ENCODE peak calls at places on chromosomes 11 and 22, in seven cellular contexts. One of them, this sample, is unnamed.

GRCh38 chr11:23103403-23103802 is 243.1 kb upstream of the CCDC179 start:
- DNase-seq in H9: no peak
- DNase-seq in IMR-90: peak
- DNase-seq in suprapubic skin: no peak
- DNase-seq in RWPE1: no peak
- DNase-seq in AG09309: no peak
- DNase-seq in endothelial cell: no peak
- DNase-seq in this sample: no peak

GRCh38 chr11:61963282-61964057 is 4.0 kb downstream of the FTH1 start:
- DNase-seq in IMR-90: peak
- DNase-seq in RWPE1: no peak
- DNase-seq in AG09309: no peak
- DNase-seq in endothelial cell: no peak
- DNase-seq in H9: no peak
- DNase-seq in suprapubic skin: peak
- DNase-seq in this sample: no peak

GRCh38 chr11:64371201-64371600 is 12.2 kb downstream of the RPS6KA4 start:
- DNase-seq in suprapubic skin: no peak
- DNase-seq in endothelial cell: no peak
- DNase-seq in AG09309: no peak
- DNase-seq in H9: no peak
- DNase-seq in RWPE1: no peak
- DNase-seq in IMR-90: no peak
- DNase-seq in this sample: no peak

GRCh38 chr11:119352857-119353260 is 6.4 kb upstream of the MFRP start:
- DNase-seq in IMR-90: no peak
- DNase-seq in AG09309: no peak
- DNase-seq in H9: peak
- DNase-seq in RWPE1: no peak
- DNase-seq in suprapubic skin: no peak
- DNase-seq in endothelial cell: no peak
- DNase-seq in this sample: no peak

GRCh38 chr22:31118046-31118820 is 4.5 kb upstream of the INPP5J start:
- DNase-seq in H9: no peak
- DNase-seq in suprapubic skin: no peak
- DNase-seq in RWPE1: no peak
- DNase-seq in endothelial cell: no peak
- DNase-seq in IMR-90: no peak
- DNase-seq in AG09309: no peak
- DNase-seq in this sample: no peak

GRCh38 chr22:36930041-36930935 is 16.9 kb downstream of the CSF2RB start:
- DNase-seq in IMR-90: no peak
- DNase-seq in AG09309: no peak
- DNase-seq in suprapubic skin: no peak
- DNase-seq in RWPE1: no peak
- DNase-seq in endothelial cell: no peak
- DNase-seq in H9: peak
- DNase-seq in this sample: no peak

GRCh38 chr11:74312321-74312720 is 881 bp upstream of the P4HA3 start:
- DNase-seq in RWPE1: no peak
- DNase-seq in IMR-90: no peak
- DNase-seq in endothelial cell: no peak
- DNase-seq in AG09309: no peak
- DNase-seq in H9: no peak
- DNase-seq in suprapubic skin: no peak
- DNase-seq in this sample: no peak

GRCh38 chr11:116558504-116559252 is 214.1 kb downstream of the BUD13 start:
- DNase-seq in RWPE1: no peak
- DNase-seq in IMR-90: peak
- DNase-seq in AG09309: no peak
- DNase-seq in suprapubic skin: no peak
- DNase-seq in endothelial cell: no peak
- DNase-seq in H9: no peak
- DNase-seq in this sample: no peak

GRCh38 chr11:97739892-97740782 is 1280.6 kb upstream of the CNTN5 start:
- DNase-seq in H9: no peak
- DNase-seq in RWPE1: no peak
- DNase-seq in endothelial cell: no peak
- DNase-seq in suprapubic skin: no peak
- DNase-seq in AG09309: no peak
- DNase-seq in IMR-90: peak
- DNase-seq in this sample: no peak

GRCh38 chr22:19962246-19962908 is 20.8 kb upstream of the TXNRD2 start:
- DNase-seq in suprapubic skin: no peak
- DNase-seq in endothelial cell: peak
- DNase-seq in IMR-90: peak
- DNase-seq in AG09309: no peak
- DNase-seq in RWPE1: peak
- DNase-seq in H9: peak
- DNase-seq in this sample: no peak

GRCh38 chr22:36406139-36406538 is 18.4 kb upstream of the MYH9 start:
- DNase-seq in IMR-90: no peak
- DNase-seq in suprapubic skin: no peak
- DNase-seq in endothelial cell: no peak
- DNase-seq in RWPE1: no peak
- DNase-seq in AG09309: no peak
- DNase-seq in H9: no peak
- DNase-seq in this sample: no peak

GRCh38 chr11:80596291-80596810 is 1155.5 kb upstream of the TENM4 start:
- DNase-seq in AG09309: no peak
- DNase-seq in IMR-90: peak
- DNase-seq in suprapubic skin: no peak
- DNase-seq in RWPE1: no peak
- DNase-seq in H9: no peak
- DNase-seq in endothelial cell: no peak
- DNase-seq in this sample: no peak

GRCh38 chr11:68199295-68199987 is 13.7 kb downstream of the KMT5B start:
- DNase-seq in AG09309: no peak
- DNase-seq in endothelial cell: no peak
- DNase-seq in IMR-90: no peak
- DNase-seq in suprapubic skin: no peak
- DNase-seq in RWPE1: no peak
- DNase-seq in H9: no peak
- DNase-seq in this sample: no peak

GRCh38 chr11:65625628-65626342 is 10.2 kb downstream of the PCNX3 start:
- DNase-seq in endothelial cell: peak
- DNase-seq in IMR-90: no peak
- DNase-seq in RWPE1: no peak
- DNase-seq in H9: peak
- DNase-seq in suprapubic skin: no peak
- DNase-seq in AG09309: no peak
- DNase-seq in this sample: no peak

GRCh38 chr11:119101367-119101758 is 290 bp downstream of the DPAGT1 start:
- DNase-seq in endothelial cell: no peak
- DNase-seq in H9: peak
- DNase-seq in RWPE1: no peak
- DNase-seq in IMR-90: no peak
- DNase-seq in AG09309: no peak
- DNase-seq in suprapubic skin: no peak
- DNase-seq in this sample: no peak

GRCh38 chr22:21051145-21051835 is 5.5 kb downstream of the LRRC74B start:
- DNase-seq in RWPE1: no peak
- DNase-seq in suprapubic skin: no peak
- DNase-seq in endothelial cell: no peak
- DNase-seq in H9: no peak
- DNase-seq in AG09309: no peak
- DNase-seq in IMR-90: no peak
- DNase-seq in this sample: no peak

GRCh38 chr22:49568751-49569285 is 258.9 kb downstream of the BRD1 start:
- DNase-seq in AG09309: no peak
- DNase-seq in H9: peak
- DNase-seq in RWPE1: no peak
- DNase-seq in endothelial cell: no peak
- DNase-seq in suprapubic skin: peak
- DNase-seq in IMR-90: no peak
- DNase-seq in this sample: peak

GRCh38 chr11:16881074-16881709 is 133.0 kb downstream of the PLEKHA7 start:
- DNase-seq in endothelial cell: no peak
- DNase-seq in RWPE1: peak
- DNase-seq in suprapubic skin: no peak
- DNase-seq in H9: no peak
- DNase-seq in IMR-90: peak
- DNase-seq in AG09309: no peak
- DNase-seq in this sample: no peak

GRCh38 chr11:20021771-20022362 is 138.4 kb downstream of the DBX1 start:
- DNase-seq in suprapubic skin: no peak
- DNase-seq in IMR-90: no peak
- DNase-seq in RWPE1: no peak
- DNase-seq in AG09309: no peak
- DNase-seq in H9: peak
- DNase-seq in endothelial cell: no peak
- DNase-seq in this sample: no peak

GRCh38 chr11:19827399-19828135 is 114.9 kb downstream of the NAV2 start:
- DNase-seq in AG09309: no peak
- DNase-seq in H9: peak
- DNase-seq in IMR-90: no peak
- DNase-seq in suprapubic skin: no peak
- DNase-seq in endothelial cell: no peak
- DNase-seq in RWPE1: no peak
- DNase-seq in this sample: no peak

GRCh38 chr11:75820636-75821035 is 5.6 kb downstream of the UVRAG start:
- DNase-seq in suprapubic skin: no peak
- DNase-seq in RWPE1: no peak
- DNase-seq in H9: no peak
- DNase-seq in IMR-90: peak
- DNase-seq in AG09309: no peak
- DNase-seq in endothelial cell: no peak
- DNase-seq in this sample: no peak

GRCh38 chr22:49241174-49241851 is 586.4 kb downstream of the BRD1 start:
- DNase-seq in IMR-90: no peak
- DNase-seq in AG09309: no peak
- DNase-seq in H9: peak
- DNase-seq in RWPE1: no peak
- DNase-seq in endothelial cell: no peak
- DNase-seq in suprapubic skin: peak
- DNase-seq in this sample: no peak

GRCh38 chr22:50581950-50582561 is 593 bp downstream of the CHKB start:
- DNase-seq in endothelial cell: no peak
- DNase-seq in AG09309: no peak
- DNase-seq in IMR-90: no peak
- DNase-seq in suprapubic skin: no peak
- DNase-seq in H9: no peak
- DNase-seq in RWPE1: peak
- DNase-seq in this sample: no peak

GRCh38 chr11:118606157-118606843 is 1.1 kb upstream of the PHLDB1 start:
- DNase-seq in endothelial cell: no peak
- DNase-seq in AG09309: no peak
- DNase-seq in RWPE1: no peak
- DNase-seq in IMR-90: no peak
- DNase-seq in suprapubic skin: no peak
- DNase-seq in H9: no peak
- DNase-seq in this sample: no peak

DNA sequence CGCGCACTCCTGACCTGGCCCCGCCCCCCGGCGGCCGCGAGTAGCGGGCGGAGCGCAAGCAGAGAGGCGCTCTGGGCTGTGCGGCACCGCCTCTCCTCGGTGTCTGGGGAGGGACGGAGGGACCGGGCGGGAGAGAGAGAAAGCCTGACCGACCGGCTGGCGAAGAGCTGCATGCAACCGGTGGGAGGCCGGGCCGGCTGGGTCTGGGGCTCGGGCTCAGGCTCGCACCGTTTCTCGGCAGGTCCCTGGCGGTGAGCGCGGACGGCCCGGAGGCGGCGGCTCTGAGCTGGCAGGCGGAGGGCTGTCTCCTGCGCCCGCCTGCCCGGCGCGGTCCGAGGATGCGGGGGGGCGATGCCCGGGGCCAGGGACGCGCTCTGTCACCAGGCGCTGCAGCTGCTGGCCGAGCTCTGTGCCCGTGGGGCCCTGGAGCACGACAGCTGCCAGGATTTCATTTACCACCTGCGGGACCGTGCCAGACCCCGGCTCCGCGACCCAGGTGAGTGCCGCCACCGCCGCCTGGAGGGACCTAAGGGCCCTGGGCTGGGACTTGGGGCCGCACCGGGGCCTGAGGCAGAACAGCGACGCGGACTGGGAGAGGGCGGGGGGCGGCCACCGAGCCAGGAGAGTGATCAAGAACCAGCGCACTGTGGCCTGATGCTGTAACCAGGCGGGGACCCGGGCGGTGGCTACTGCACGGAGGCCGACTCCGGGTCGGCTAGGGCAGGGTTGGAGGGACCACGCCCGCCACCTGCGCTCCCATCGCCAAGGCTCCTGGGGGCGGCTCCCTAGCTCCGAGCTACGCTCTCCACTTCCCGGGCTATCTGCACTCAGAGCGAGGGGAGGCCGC is at the start of gene SYT9:
- DNase-seq in RWPE1: peak
- DNase-seq in IMR-90: no peak
- DNase-seq in H9: peak
- DNase-seq in endothelial cell: peak
- DNase-seq in suprapubic skin: peak
- DNase-seq in AG09309: no peak
- DNase-seq in this sample: peak
- TF ChIP-seq CTCF in RWPE1: no peak
- TF ChIP-seq CTCF in IMR-90: no peak
- TF ChIP-seq CTCF in H9: peak
- TF ChIP-seq CTCF in endothelial cell: no peak
- TF ChIP-seq CTCF in suprapubic skin: no peak
- TF ChIP-seq CTCF in AG09309: no peak
- TF ChIP-seq CTCF in this sample: no peak

DNA sequence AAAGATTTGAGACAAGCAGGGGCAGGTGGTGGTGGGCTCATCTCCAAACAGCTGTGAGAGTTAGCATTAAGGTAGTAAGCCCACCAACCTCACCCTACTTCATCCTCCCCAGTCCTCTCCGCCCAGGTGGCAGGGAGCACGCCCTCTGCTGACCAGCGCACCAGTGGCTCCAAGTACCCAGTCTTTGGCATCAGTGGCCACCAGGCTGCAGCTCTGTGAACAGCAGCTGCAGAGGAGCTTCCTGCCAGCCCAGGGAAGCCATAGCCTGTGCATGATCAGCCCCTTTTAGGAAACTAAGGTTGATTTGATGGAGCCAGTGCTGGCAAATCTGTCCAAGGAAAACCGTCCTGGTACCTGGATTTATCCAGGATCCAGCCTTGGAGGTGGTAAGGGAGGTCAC is 21.7 kb downstream of the CAVIN3 start:
- DNase-seq in AG09309: no peak
- DNase-seq in endothelial cell: peak
- DNase-seq in suprapubic skin: no peak
- DNase-seq in H9: peak
- DNase-seq in IMR-90: no peak
- DNase-seq in RWPE1: peak
- DNase-seq in this sample: no peak
- TF ChIP-seq CTCF in AG09309: peak
- TF ChIP-seq CTCF in endothelial cell: peak
- TF ChIP-seq CTCF in suprapubic skin: no peak
- TF ChIP-seq CTCF in H9: peak
- TF ChIP-seq CTCF in IMR-90: peak
- TF ChIP-seq CTCF in RWPE1: no peak
- TF ChIP-seq CTCF in this sample: peak

GRCh38 chr11:66851698-66852465 is 5.0 kb upstream of the LRFN4 start:
- DNase-seq in RWPE1: no peak
- DNase-seq in H9: peak
- DNase-seq in IMR-90: no peak
- DNase-seq in suprapubic skin: peak
- DNase-seq in AG09309: no peak
- DNase-seq in endothelial cell: peak
- DNase-seq in this sample: no peak
- TF ChIP-seq CTCF in RWPE1: no peak
- TF ChIP-seq CTCF in H9: peak
- TF ChIP-seq CTCF in IMR-90: peak
- TF ChIP-seq CTCF in suprapubic skin: no peak
- TF ChIP-seq CTCF in AG09309: no peak
- TF ChIP-seq CTCF in endothelial cell: peak
- TF ChIP-seq CTCF in this sample: no peak

GRCh38 chr11:124633355-124633754 is 10.7 kb downstream of the TBRG1 start:
- DNase-seq in IMR-90: peak
- DNase-seq in RWPE1: peak
- DNase-seq in suprapubic skin: no peak
- DNase-seq in AG09309: no peak
- DNase-seq in endothelial cell: no peak
- DNase-seq in H9: no peak
- DNase-seq in this sample: no peak
- TF ChIP-seq CTCF in IMR-90: peak
- TF ChIP-seq CTCF in RWPE1: peak
- TF ChIP-seq CTCF in suprapubic skin: no peak
- TF ChIP-seq CTCF in AG09309: peak
- TF ChIP-seq CTCF in endothelial cell: peak
- TF ChIP-seq CTCF in H9: peak
- TF ChIP-seq CTCF in this sample: peak